ENCODE peak calls at places on chromosomes 12 and 14, in seven cellular contexts. Q, E, V, R, U, L and X are unnamed samples.

GRCh38 chr12:27622436-27623185 is 73.6 kb upstream of the REP15 start:
- DNase-seq in Q (no peak), E (no peak), V (no peak), R (no peak), U (no peak), L (no peak), X (no peak)

GRCh38 chr12:75087656-75088055 is 122.0 kb downstream of the KCNC2 start:
- DNase-seq in Q (no peak), E (no peak), V (no peak), R (no peak), U (peak), L (peak), X (no peak)

GRCh38 chr14:103994535-103995184 is 52.3 kb upstream of the RD3L start:
- DNase-seq in Q (no peak), E (no peak), V (no peak), R (no peak), U (no peak), L (no peak), X (no peak)

GRCh38 chr12:125068391-125068790 is 3.2 kb downstream of the AACS start:
- DNase-seq in Q (no peak), E (no peak), V (no peak), R (no peak), U (no peak), L (no peak), X (no peak)

GRCh38 chr14:91341331-91342242 is 76.0 kb downstream of the CCDC88C start:
- DNase-seq in Q (no peak), E (no peak), V (no peak), R (no peak), U (no peak), L (no peak), X (no peak)

GRCh38 chr14:44960146-44960545 is 1.6 kb downstream of the KLHL28 start:
- DNase-seq in Q (no peak), E (no peak), V (no peak), R (no peak), U (no peak), L (peak), X (no peak)

GRCh38 chr12:28129031-28129430 is 61.2 kb upstream of the CCDC91 start:
- DNase-seq in Q (no peak), E (no peak), V (no peak), R (no peak), U (no peak), L (no peak), X (no peak)

GRCh38 chr14:73770977-73771847 is 57.0 kb upstream of the PNMA1 start:
- DNase-seq in Q (no peak), E (no peak), V (no peak), R (no peak), U (peak), L (no peak), X (no peak)

GRCh38 chr14:68785817-68786490 is 6.9 kb downstream of the ZFP36L1 start:
- DNase-seq in Q (no peak), E (no peak), V (peak), R (no peak), U (peak), L (peak), X (no peak)

GRCh38 chr12:108697905-108698304 is 33.4 kb downstream of the CORO1C start:
- DNase-seq in Q (no peak), E (no peak), V (no peak), R (no peak), U (no peak), L (no peak), X (no peak)

GRCh38 chr12:164207-164606 is 49.8 kb downstream of the SLC6A12 start:
- DNase-seq in Q (no peak), E (no peak), V (no peak), R (no peak), U (peak), L (no peak), X (no peak)

GRCh38 chr12:40002178-40003169 is 103.4 kb downstream of the SLC2A13 start:
- DNase-seq in Q (no peak), E (no peak), V (no peak), R (no peak), U (peak), L (peak), X (no peak)

GRCh38 chr12:71304306-71304705 is 135.3 kb upstream of the LGR5 start:
- DNase-seq in Q (no peak), E (no peak), V (no peak), R (no peak), U (no peak), L (no peak), X (no peak)

GRCh38 chr14:36747411-36748184 is 85.9 kb downstream of the PAX9 start:
- DNase-seq in Q (no peak), E (no peak), V (no peak), R (no peak), U (no peak), L (peak), X (no peak)

GRCh38 chr12:131283191-131283861 is 329.6 kb downstream of the ADGRD1 start:
- DNase-seq in Q (no peak), E (no peak), V (no peak), R (no peak), U (no peak), L (no peak), X (no peak)

GRCh38 chr14:81974543-81974942 is 440.9 kb upstream of the SEL1L start:
- DNase-seq in Q (no peak), E (no peak), V (no peak), R (no peak), U (no peak), L (no peak), X (no peak)

GRCh38 chr14:90726656-90727055 is 89.6 kb downstream of the TTC7B start:
- DNase-seq in Q (no peak), E (peak), V (peak), R (no peak), U (peak), L (peak), X (peak)

GRCh38 chr12:114319422-114319821 is 86.5 kb downstream of the TBX5 start:
- DNase-seq in Q (no peak), E (no peak), V (no peak), R (peak), U (no peak), L (no peak), X (no peak)

GRCh38 chr14:98769326-98769725 is 502.7 kb downstream of the BCL11B start:
- DNase-seq in Q (no peak), E (no peak), V (no peak), R (no peak), U (no peak), L (no peak), X (no peak)

GRCh38 chr14:51396222-51396815 is 156.3 kb downstream of the TMX1 start:
- DNase-seq in Q (no peak), E (peak), V (peak), R (no peak), U (no peak), L (peak), X (no peak)

GRCh38 chr12:79983969-79984629 is 49.2 kb upstream of the PPP1R12A start:
- DNase-seq in Q (no peak), E (no peak), V (no peak), R (no peak), U (peak), L (peak), X (no peak)

GRCh38 chr14:33386771-33387170 is 448.1 kb downstream of the NPAS3 start:
- DNase-seq in Q (no peak), E (no peak), V (no peak), R (no peak), U (no peak), L (no peak), X (no peak)

GRCh38 chr12:13425766-13426165 is 229.2 kb downstream of the EMP1 start:
- DNase-seq in Q (no peak), E (no peak), V (no peak), R (no peak), U (no peak), L (peak), X (no peak)

GRCh38 chr14:67746927-67747326 is 45.2 kb downstream of the RDH12 start:
- DNase-seq in Q (peak), E (no peak), V (no peak), R (no peak), U (no peak), L (no peak), X (no peak)

GRCh38 chr14:67744057-67744456 is 42.4 kb downstream of the RDH12 start:
- DNase-seq in Q (no peak), E (no peak), V (no peak), R (no peak), U (no peak), L (no peak), X (no peak)

GRCh38 chr14:67749341-67750110 is 47.8 kb downstream of the RDH12 start:
- DNase-seq in Q (no peak), E (no peak), V (no peak), R (no peak), U (no peak), L (no peak), X (no peak)

DNA sequence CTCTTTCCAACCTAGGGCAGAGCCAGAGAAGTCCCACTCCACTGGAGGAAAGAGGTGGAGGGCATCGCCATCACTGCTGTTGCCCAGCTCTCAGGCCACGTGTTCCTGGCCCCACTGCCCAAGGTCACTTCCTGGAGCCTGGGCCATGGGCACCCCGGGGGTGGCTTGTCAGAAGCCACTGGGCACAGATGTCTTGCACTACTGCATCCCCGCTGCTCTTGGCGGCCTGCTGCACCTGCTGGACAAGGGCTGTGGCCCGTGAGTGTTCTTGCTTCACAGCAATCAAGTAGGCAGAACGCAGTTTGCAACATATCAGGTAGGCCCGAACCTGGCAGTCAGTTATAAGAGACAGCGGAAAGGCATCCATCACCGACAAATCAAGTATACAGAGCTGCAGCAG is 46.6 kb downstream of the RDH12 start:
- DNase-seq in Q (no peak), E (no peak), V (no peak), R (no peak), U (no peak), L (no peak), X (no peak)
- TF ChIP-seq CTCF in Q (no peak), E (no peak), V (no peak), R (no peak), U (no peak), L (no peak), X (no peak)

DNA sequence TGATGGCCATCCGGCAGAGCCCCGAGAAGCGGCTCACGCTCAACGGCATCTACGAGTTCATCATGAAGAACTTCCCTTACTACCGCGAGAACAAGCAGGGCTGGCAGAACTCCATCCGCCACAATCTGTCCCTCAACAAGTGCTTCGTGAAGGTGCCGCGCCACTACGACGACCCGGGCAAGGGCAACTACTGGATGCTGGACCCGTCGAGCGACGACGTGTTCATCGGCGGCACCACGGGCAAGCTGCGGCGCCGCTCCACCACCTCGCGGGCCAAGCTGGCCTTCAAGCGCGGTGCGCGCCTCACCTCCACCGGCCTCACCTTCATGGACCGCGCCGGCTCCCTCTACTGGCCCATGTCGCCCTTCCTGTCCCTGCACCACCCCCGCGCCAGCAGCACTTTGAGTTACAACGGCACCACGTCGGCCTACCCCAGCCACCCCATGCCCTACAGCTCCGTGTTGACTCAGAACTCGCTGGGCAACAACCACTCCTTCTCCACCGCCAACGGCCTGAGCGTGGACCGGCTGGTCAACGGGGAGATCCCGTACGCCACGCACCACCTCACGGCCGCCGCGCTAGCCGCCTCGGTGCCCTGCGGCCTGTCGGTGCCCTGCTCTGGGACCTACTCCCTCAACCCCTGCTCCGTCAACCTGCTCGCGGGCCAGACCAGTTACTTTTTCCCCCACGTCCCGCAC is 1.4 kb downstream of the FOXG1 start:
- DNase-seq in Q (no peak), E (no peak), V (no peak), R (no peak), U (peak), L (no peak), X (no peak)
- TF ChIP-seq CTCF in Q (no peak), E (no peak), V (no peak), R (no peak), U (no peak), L (no peak), X (no peak)

DNA sequence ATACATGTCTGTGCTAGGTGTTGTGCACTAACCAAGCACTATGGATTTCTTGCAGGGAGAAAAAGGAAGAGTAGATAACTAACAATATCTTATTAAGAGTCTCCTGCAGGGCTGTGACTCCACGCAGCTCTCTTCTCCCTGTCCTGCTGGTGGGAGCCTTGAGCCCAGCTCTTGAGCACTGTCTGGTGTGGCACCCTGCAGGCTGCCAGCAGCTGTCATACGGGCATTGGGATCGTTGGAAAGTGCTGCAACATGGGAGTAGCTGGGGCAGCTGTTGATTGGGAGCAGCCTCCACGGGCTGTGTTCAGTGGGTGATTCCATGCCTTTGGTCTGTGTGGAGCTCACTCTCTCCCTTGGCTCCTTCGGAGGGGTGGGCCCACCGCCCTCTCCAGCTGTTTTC is 125.3 kb downstream of the FBXL14 start:
- DNase-seq in Q (no peak), E (no peak), V (no peak), R (no peak), U (no peak), L (no peak), X (no peak)
- TF ChIP-seq CTCF in Q (no peak), E (no peak), V (no peak), R (no peak), U (no peak), L (no peak), X (no peak)

DNA sequence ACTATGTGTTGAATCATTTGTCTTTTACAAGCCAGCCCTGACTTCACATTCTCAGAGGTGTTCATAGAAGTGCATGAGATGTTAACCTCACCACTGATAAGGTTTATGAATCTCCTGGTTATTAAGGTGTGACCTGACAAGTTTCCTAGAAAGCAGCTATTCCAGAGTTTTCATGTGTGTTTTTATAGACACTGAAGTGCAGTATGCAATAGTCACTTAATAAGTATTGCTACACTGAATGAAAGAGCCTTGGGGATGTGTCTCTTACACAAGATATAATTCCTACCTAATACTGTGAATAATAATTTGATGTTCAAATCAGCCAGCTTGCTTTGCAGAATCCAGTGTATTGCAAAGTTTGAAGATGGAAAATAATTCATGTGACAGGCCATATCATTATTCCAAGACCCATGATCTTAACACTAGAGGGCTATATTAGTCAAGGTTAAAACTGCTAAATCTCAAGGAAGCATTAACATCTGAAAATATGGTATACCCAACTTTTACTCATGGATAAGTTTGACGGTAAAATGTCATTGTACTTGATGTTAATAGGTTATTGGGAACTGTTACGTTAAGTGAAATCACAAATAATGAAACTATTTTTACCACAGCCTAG is 13.0 kb downstream of the SLC25A3 start:
- DNase-seq in Q (no peak), E (no peak), V (no peak), R (no peak), U (no peak), L (no peak), X (no peak)
- TF ChIP-seq CTCF in Q (peak), E (no peak), V (no peak), R (no peak), U (no peak), L (no peak), X (no peak)

DNA sequence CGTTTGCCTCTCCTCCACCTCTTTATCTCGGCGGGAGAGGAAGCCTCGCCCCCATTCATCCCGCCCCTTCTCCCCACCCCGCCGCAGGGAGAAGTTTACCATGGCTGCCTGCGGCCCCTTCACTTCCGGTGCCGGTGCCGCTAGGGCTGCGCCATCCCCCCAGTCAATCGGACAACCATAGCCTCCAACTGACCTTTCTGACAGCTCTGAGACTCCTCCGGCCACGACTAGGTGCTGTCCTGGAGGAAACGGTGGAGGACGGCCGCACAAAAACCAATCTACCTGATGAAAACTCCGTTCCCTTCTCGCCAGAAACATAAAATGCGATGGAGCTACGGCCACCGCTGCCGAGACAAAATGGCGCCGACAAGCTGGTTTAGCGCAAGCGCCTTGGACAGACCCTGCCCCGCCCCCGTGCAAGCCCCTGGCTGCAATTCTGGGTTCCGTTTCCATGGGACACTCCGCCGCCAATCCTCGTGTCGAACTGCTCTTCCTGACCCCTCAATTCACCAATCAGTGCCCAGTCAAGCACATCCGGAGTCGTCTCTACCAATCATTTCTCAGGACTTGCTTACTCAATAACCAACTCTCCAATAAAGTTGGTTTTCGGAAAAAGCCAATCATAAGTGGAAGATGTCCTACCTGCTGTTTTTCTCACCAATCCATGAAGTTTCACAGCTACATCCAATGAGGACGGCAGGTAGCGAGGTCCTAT is 436 bp upstream of the ARID4A start:
- DNase-seq in Q (peak), E (peak), V (peak), R (peak), U (peak), L (peak), X (peak)
- TF ChIP-seq CTCF in Q (no peak), E (no peak), V (peak), R (no peak), U (peak), L (no peak), X (peak)